ENCODE peak calls at places on chromosomes 4 and X, in six cellular contexts. One of them, this sample, is unnamed.

GRCh38 chrX:134374294-134374693 is 85.7 kb upstream of the HPRT1 start:
- DNase-seq in amygdala: no peak
- DNase-seq in neuronal stem cell: no peak
- DNase-seq in omental fat pad: no peak
- DNase-seq in LoVo: no peak
- DNase-seq in RKO: peak; percentile 32
- DNase-seq in this sample: peak; percentile 5

GRCh38 chrX:39152106-39152649 is 350.9 kb downstream of the MID1IP1 start:
- DNase-seq in amygdala: no peak
- DNase-seq in neuronal stem cell: peak; percentile 18
- DNase-seq in omental fat pad: no peak
- DNase-seq in LoVo: no peak
- DNase-seq in RKO: peak; percentile 5
- DNase-seq in this sample: peak; percentile 35

GRCh38 chr4:85543832-85544231 is 68.9 kb downstream of the ARHGAP24 start:
- DNase-seq in amygdala: no peak
- DNase-seq in neuronal stem cell: no peak
- DNase-seq in omental fat pad: no peak
- DNase-seq in LoVo: no peak
- DNase-seq in RKO: no peak
- DNase-seq in this sample: no peak

GRCh38 chrX:23797371-23798128 is 14.6 kb downstream of the SAT1 start:
- DNase-seq in amygdala: no peak
- DNase-seq in neuronal stem cell: no peak
- DNase-seq in omental fat pad: no peak
- DNase-seq in LoVo: peak; percentile 52
- DNase-seq in RKO: no peak
- DNase-seq in this sample: no peak

GRCh38 chr4:37922323-37922722 is 31.4 kb downstream of the TBC1D1 start:
- DNase-seq in amygdala: no peak
- DNase-seq in neuronal stem cell: no peak
- DNase-seq in omental fat pad: no peak
- DNase-seq in LoVo: no peak
- DNase-seq in RKO: no peak
- DNase-seq in this sample: peak; percentile 78

GRCh38 chrX:108811891-108812290 is 75.5 kb upstream of the IRS4 start:
- DNase-seq in amygdala: no peak
- DNase-seq in neuronal stem cell: no peak
- DNase-seq in omental fat pad: no peak
- DNase-seq in LoVo: no peak
- DNase-seq in RKO: peak; percentile 3
- DNase-seq in this sample: no peak

GRCh38 chr4:101086801-101087586 is 260.3 kb downstream of the PPP3CA start:
- DNase-seq in amygdala: no peak
- DNase-seq in neuronal stem cell: no peak
- DNase-seq in omental fat pad: no peak
- DNase-seq in LoVo: no peak
- DNase-seq in RKO: no peak
- DNase-seq in this sample: no peak

GRCh38 chrX:154449618-154450017 is 5.7 kb downstream of the FAM50A start:
- DNase-seq in amygdala: no peak
- DNase-seq in neuronal stem cell: no peak
- DNase-seq in omental fat pad: no peak
- DNase-seq in LoVo: no peak
- DNase-seq in RKO: no peak
- DNase-seq in this sample: no peak

GRCh38 chr4:26150948-26151347 is 169.9 kb upstream of the RBPJ start:
- DNase-seq in amygdala: no peak
- DNase-seq in neuronal stem cell: no peak
- DNase-seq in omental fat pad: no peak
- DNase-seq in LoVo: no peak
- DNase-seq in RKO: peak; percentile 59
- DNase-seq in this sample: peak; percentile 62

GRCh38 chrX:153400146-153401132 is 711 bp downstream of the PNMA6E start:
- DNase-seq in amygdala: no peak
- DNase-seq in neuronal stem cell: peak; percentile 20
- DNase-seq in omental fat pad: no peak
- DNase-seq in LoVo: peak; percentile 36
- DNase-seq in RKO: no peak
- DNase-seq in this sample: no peak

GRCh38 chr4:37726666-37727065 is 40.5 kb upstream of the RELL1 start:
- DNase-seq in amygdala: no peak
- DNase-seq in neuronal stem cell: no peak
- DNase-seq in omental fat pad: no peak
- DNase-seq in LoVo: no peak
- DNase-seq in RKO: no peak
- DNase-seq in this sample: peak; percentile 58

GRCh38 chr4:37928896-37929537 is 31.2 kb upstream of the PTTG2 start:
- DNase-seq in amygdala: no peak
- DNase-seq in neuronal stem cell: no peak
- DNase-seq in omental fat pad: no peak
- DNase-seq in LoVo: no peak
- DNase-seq in RKO: no peak
- DNase-seq in this sample: peak; percentile 50

GRCh38 chr4:74886490-74886889 is 46.4 kb upstream of the PARM1 start:
- DNase-seq in amygdala: no peak
- DNase-seq in neuronal stem cell: no peak
- DNase-seq in omental fat pad: no peak
- DNase-seq in LoVo: no peak
- DNase-seq in RKO: no peak
- DNase-seq in this sample: no peak

GRCh38 chr4:75733369-75733768 is 9.0 kb downstream of the USO1 start:
- DNase-seq in amygdala: no peak
- DNase-seq in neuronal stem cell: no peak
- DNase-seq in omental fat pad: no peak
- DNase-seq in LoVo: no peak
- DNase-seq in RKO: no peak
- DNase-seq in this sample: no peak

GRCh38 chr4:108758498-108758897 is 4.4 kb downstream of the ETNPPL start:
- DNase-seq in amygdala: no peak
- DNase-seq in neuronal stem cell: no peak
- DNase-seq in omental fat pad: no peak
- DNase-seq in LoVo: no peak
- DNase-seq in RKO: no peak
- DNase-seq in this sample: no peak

GRCh38 chr4:173252024-173252935 is 81.9 kb downstream of the HMGB2 start:
- DNase-seq in amygdala: no peak
- DNase-seq in neuronal stem cell: no peak
- DNase-seq in omental fat pad: no peak
- DNase-seq in LoVo: peak; percentile 89
- DNase-seq in RKO: peak; percentile 99
- DNase-seq in this sample: peak; percentile 98

GRCh38 chr4:124887738-124888137 is 175.2 kb upstream of the ANKRD50 start:
- DNase-seq in amygdala: no peak
- DNase-seq in neuronal stem cell: no peak
- DNase-seq in omental fat pad: no peak
- DNase-seq in LoVo: no peak
- DNase-seq in RKO: no peak
- DNase-seq in this sample: no peak

GRCh38 chrX:15745179-15745578 is 7.1 kb downstream of the CA5B start:
- DNase-seq in amygdala: no peak
- DNase-seq in neuronal stem cell: no peak
- DNase-seq in omental fat pad: no peak
- DNase-seq in LoVo: no peak
- DNase-seq in RKO: no peak
- DNase-seq in this sample: no peak

GRCh38 chrX:131907488-131908314 is 115.4 kb upstream of the STK26 start:
- DNase-seq in amygdala: no peak
- DNase-seq in neuronal stem cell: no peak
- DNase-seq in omental fat pad: no peak
- DNase-seq in LoVo: no peak
- DNase-seq in RKO: no peak
- DNase-seq in this sample: peak; percentile 1

GRCh38 chr4:39023059-39023458 is 9.2 kb downstream of the TMEM156 start:
- DNase-seq in amygdala: no peak
- DNase-seq in neuronal stem cell: no peak
- DNase-seq in omental fat pad: no peak
- DNase-seq in LoVo: no peak
- DNase-seq in RKO: no peak
- DNase-seq in this sample: no peak

GRCh38 chrX:119067023-119067739 is 5.6 kb upstream of the CT47C1 start:
- DNase-seq in amygdala: no peak
- DNase-seq in neuronal stem cell: peak; percentile 17
- DNase-seq in omental fat pad: no peak
- DNase-seq in LoVo: peak; percentile 35
- DNase-seq in RKO: peak; percentile 73
- DNase-seq in this sample: peak; percentile 50

GRCh38 chrX:34884693-34885277 is 57.8 kb upstream of the FAM47B start:
- DNase-seq in amygdala: no peak
- DNase-seq in neuronal stem cell: no peak
- DNase-seq in omental fat pad: no peak
- DNase-seq in LoVo: peak; percentile 27
- DNase-seq in RKO: peak; percentile 78
- DNase-seq in this sample: peak; percentile 85

GRCh38 chrX:129934461-129934860 is 28.5 kb downstream of the UTP14A start:
- DNase-seq in amygdala: no peak
- DNase-seq in neuronal stem cell: no peak
- DNase-seq in omental fat pad: no peak
- DNase-seq in LoVo: no peak
- DNase-seq in RKO: no peak
- DNase-seq in this sample: no peak

GRCh38 chr4:105147226-105148151 is 813 bp downstream of the TET2 start:
- DNase-seq in amygdala: peak; percentile 15
- DNase-seq in neuronal stem cell: peak; percentile 42
- DNase-seq in omental fat pad: no peak
- DNase-seq in LoVo: peak; percentile 8
- DNase-seq in RKO: peak; percentile 57
- DNase-seq in this sample: peak; percentile 31

GRCh38 chr4:26252349-26252748 is 68.5 kb upstream of the RBPJ start:
- DNase-seq in amygdala: no peak
- DNase-seq in neuronal stem cell: no peak
- DNase-seq in omental fat pad: no peak
- DNase-seq in LoVo: peak; percentile 38
- DNase-seq in RKO: no peak
- DNase-seq in this sample: peak; percentile 37

GRCh38 chr4:5024673-5025072 is 5.4 kb upstream of the CYTL1 start:
- DNase-seq in amygdala: no peak
- DNase-seq in neuronal stem cell: no peak
- DNase-seq in omental fat pad: no peak
- DNase-seq in LoVo: no peak
- DNase-seq in RKO: no peak
- DNase-seq in this sample: no peak

GRCh38 chrX:74535211-74535621 is 79.2 kb downstream of the RLIM start:
- DNase-seq in amygdala: no peak
- DNase-seq in neuronal stem cell: no peak
- DNase-seq in omental fat pad: no peak
- DNase-seq in LoVo: no peak
- DNase-seq in RKO: peak; percentile 23
- DNase-seq in this sample: peak; percentile 70

GRCh38 chrX:74383611-74384010 is 37.7 kb upstream of the SLC16A2 start:
- DNase-seq in amygdala: no peak
- DNase-seq in neuronal stem cell: peak; percentile 3
- DNase-seq in omental fat pad: no peak
- DNase-seq in LoVo: no peak
- DNase-seq in RKO: peak; percentile 63
- DNase-seq in this sample: peak; percentile 68

GRCh38 chr4:36011381-36011780 is 232.9 kb downstream of the ARAP2 start:
- DNase-seq in amygdala: no peak
- DNase-seq in neuronal stem cell: no peak
- DNase-seq in omental fat pad: no peak
- DNase-seq in LoVo: no peak
- DNase-seq in RKO: no peak
- DNase-seq in this sample: no peak

GRCh38 chrX:72568406-72569092 is 4.1 kb downstream of the HDAC8 start:
- DNase-seq in amygdala: no peak
- DNase-seq in neuronal stem cell: no peak
- DNase-seq in omental fat pad: no peak
- DNase-seq in LoVo: no peak
- DNase-seq in RKO: no peak
- DNase-seq in this sample: peak; percentile 28

GRCh38 chrX:108165349-108166111 is 74.0 kb downstream of the ATG4A start:
- DNase-seq in amygdala: no peak
- DNase-seq in neuronal stem cell: peak; percentile 3
- DNase-seq in omental fat pad: no peak
- DNase-seq in LoVo: no peak
- DNase-seq in RKO: peak; percentile 54
- DNase-seq in this sample: peak; percentile 42

GRCh38 chrX:30153175-30153880 is 62.0 kb upstream of the MAGEB2 start:
- DNase-seq in amygdala: no peak
- DNase-seq in neuronal stem cell: no peak
- DNase-seq in omental fat pad: no peak
- DNase-seq in LoVo: no peak
- DNase-seq in RKO: no peak
- DNase-seq in this sample: peak; percentile 34

GRCh38 chrX:118536687-118537461 is 41.3 kb downstream of the DOCK11 start:
- DNase-seq in amygdala: no peak
- DNase-seq in neuronal stem cell: no peak
- DNase-seq in omental fat pad: no peak
- DNase-seq in LoVo: no peak
- DNase-seq in RKO: peak; percentile 57
- DNase-seq in this sample: no peak

GRCh38 chr4:183959349-183959748 is 54.2 kb downstream of the STOX2 start:
- DNase-seq in amygdala: no peak
- DNase-seq in neuronal stem cell: no peak
- DNase-seq in omental fat pad: no peak
- DNase-seq in LoVo: no peak
- DNase-seq in RKO: no peak
- DNase-seq in this sample: no peak

GRCh38 chrX:44873415-44874270 is 655 bp downstream of the KDM6A start:
- DNase-seq in amygdala: peak; percentile 29
- DNase-seq in neuronal stem cell: no peak
- DNase-seq in omental fat pad: no peak
- DNase-seq in LoVo: peak; percentile 19
- DNase-seq in RKO: peak; percentile 65
- DNase-seq in this sample: peak; percentile 49

GRCh38 chrX:20066968-20067708 is 49.6 kb downstream of the MAP7D2 start:
- DNase-seq in amygdala: no peak
- DNase-seq in neuronal stem cell: no peak
- DNase-seq in omental fat pad: no peak
- DNase-seq in LoVo: peak; percentile 32
- DNase-seq in RKO: peak; percentile 76
- DNase-seq in this sample: peak; percentile 50

GRCh38 chr4:187108846-187109245 is 385.2 kb upstream of the FAT1 start:
- DNase-seq in amygdala: no peak
- DNase-seq in neuronal stem cell: no peak
- DNase-seq in omental fat pad: no peak
- DNase-seq in LoVo: no peak
- DNase-seq in RKO: no peak
- DNase-seq in this sample: no peak